ENCODE peak calls at places on chromosomes 12 and 14, in four cellular contexts. W is HepG2, T is HCT116, X is K562. S is an unnamed sample.

GRCh38 chr12:83615152-83615551 is 928.4 kb downstream of the TMTC2 start:
- DNase-seq in W (no peak), T (no peak), X (no peak), S (no peak)

GRCh38 chr14:97977711-97978261 is 1180.6 kb downstream of the VRK1 start:
- DNase-seq in W (no peak), T (no peak), X (no peak), S (no peak)

GRCh38 chr12:52975820-52976573 is 27.1 kb downstream of the KRT18 start:
- DNase-seq in W (peak), T (peak), X (no peak), S (no peak)

GRCh38 chr12:40390980-40391379 is 166.2 kb downstream of the LRRK2 start:
- DNase-seq in W (no peak), T (no peak), X (no peak), S (no peak)

GRCh38 chr14:77275041-77275854 is 4.2 kb upstream of the NGB start:
- DNase-seq in W (no peak), T (no peak), X (no peak), S (no peak)

GRCh38 chr14:77063581-77064289 is 34.3 kb upstream of the CIPC start:
- DNase-seq in W (no peak), T (no peak), X (no peak), S (no peak)

GRCh38 chr12:131775904-131776889 is 52.0 kb upstream of the MMP17 start:
- DNase-seq in W (no peak), T (no peak), X (no peak), S (no peak)

GRCh38 chr12:46977976-46978375 is 101.4 kb upstream of the PCED1B start:
- DNase-seq in W (no peak), T (no peak), X (no peak), S (no peak)

GRCh38 chr12:65605019-65605418 is 219.3 kb upstream of the HMGA2 start:
- DNase-seq in W (no peak), T (no peak), X (no peak), S (no peak)

GRCh38 chr12:100141998-100142850 is 450 bp downstream of the BLTP3B start:
- DNase-seq in W (peak), T (no peak), X (peak), S (no peak)

GRCh38 chr14:38528582-38528981 is 272.7 kb upstream of the CLEC14A start:
- DNase-seq in W (no peak), T (no peak), X (no peak), S (no peak)

GRCh38 chr12:65534105-65534841 is 255.8 kb downstream of the MSRB3 start:
- DNase-seq in W (no peak), T (no peak), X (no peak), S (no peak)

GRCh38 chr12:530871-531270 is 71.1 kb downstream of the B4GALNT3 start:
- DNase-seq in W (no peak), T (no peak), X (no peak), S (no peak)

GRCh38 chr12:527729-528128 is 68.0 kb downstream of the B4GALNT3 start:
- DNase-seq in W (no peak), T (no peak), X (no peak), S (no peak)

GRCh38 chr12:532908-533565 is 73.3 kb downstream of the B4GALNT3 start:
- DNase-seq in W (no peak), T (no peak), X (no peak), S (no peak)

GRCh38 chr12:531951-532585 is 72.3 kb downstream of the B4GALNT3 start:
- DNase-seq in W (no peak), T (no peak), X (no peak), S (no peak)

DNA sequence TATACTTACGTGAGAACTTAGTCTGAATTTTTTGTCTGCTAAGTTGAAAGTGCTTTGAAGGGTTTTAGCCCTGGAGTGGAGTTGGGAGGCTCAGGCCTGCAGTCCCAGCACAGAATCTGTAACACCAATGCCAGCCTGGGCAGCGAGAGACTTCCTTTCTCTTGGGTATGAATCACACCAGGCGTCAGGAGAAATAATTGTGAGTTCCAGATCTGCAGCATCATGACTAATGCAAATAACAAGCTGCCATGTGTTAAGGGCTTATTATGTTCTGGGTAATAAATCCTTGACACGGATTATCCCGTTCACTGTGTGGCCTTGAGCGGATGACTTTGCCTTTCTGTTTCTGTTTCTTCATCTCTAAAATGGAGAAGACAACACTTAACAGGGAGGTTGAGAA is 70.6 kb downstream of the B4GALNT3 start:
- DNase-seq in W (no peak), T (no peak), X (no peak), S (no peak)
- TF ChIP-seq POLR2AphosphoS5 in W (no peak), T (no peak), X (no peak), S (no peak)

DNA sequence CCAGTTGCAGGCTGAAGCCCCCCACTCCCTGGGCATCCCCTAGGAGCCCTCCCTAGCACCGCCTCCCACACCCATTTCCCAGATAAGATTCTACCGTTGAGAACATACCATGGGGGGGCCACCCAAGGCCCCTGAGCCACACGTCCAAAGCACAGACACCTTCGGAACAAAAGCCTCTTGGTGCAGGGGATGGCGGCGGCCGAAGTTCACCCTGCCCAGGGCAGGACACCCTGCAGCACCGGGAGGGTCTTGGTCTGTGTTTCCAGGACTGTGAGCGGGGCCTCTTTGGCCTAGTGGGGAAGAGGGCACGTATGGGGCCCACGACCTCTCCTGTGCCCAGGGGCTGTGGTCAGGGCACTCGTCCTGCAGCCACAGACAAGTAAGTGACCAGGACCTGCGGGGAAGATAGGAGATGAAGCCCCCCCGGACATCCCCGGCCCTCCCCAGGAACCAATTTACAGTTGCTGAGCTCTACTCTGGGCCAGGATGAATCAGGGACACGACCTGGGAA is 154.3 kb upstream of the C14orf180 start:
- DNase-seq in W (no peak), T (no peak), X (no peak), S (no peak)
- TF ChIP-seq TCF7L2 in W (no peak), T (no peak), X (no peak), S (no peak)

GRCh38 chr14:28023853-28024252 is 742.7 kb upstream of the FOXG1 start:
- DNase-seq in W (no peak), T (no peak), X (no peak), S (no peak)
- TF ChIP-seq POLR2AphosphoS5 in W (no peak), T (no peak), X (no peak), S (no peak)

GRCh38 chr12:71578694-71579258 is 84.9 kb downstream of the ZFC3H1 start:
- DNase-seq in W (no peak), T (no peak), X (no peak), S (no peak)

GRCh38 chr12:71581206-71581605 is 82.4 kb downstream of the ZFC3H1 start:
- DNase-seq in W (no peak), T (no peak), X (no peak), S (no peak)

DNA sequence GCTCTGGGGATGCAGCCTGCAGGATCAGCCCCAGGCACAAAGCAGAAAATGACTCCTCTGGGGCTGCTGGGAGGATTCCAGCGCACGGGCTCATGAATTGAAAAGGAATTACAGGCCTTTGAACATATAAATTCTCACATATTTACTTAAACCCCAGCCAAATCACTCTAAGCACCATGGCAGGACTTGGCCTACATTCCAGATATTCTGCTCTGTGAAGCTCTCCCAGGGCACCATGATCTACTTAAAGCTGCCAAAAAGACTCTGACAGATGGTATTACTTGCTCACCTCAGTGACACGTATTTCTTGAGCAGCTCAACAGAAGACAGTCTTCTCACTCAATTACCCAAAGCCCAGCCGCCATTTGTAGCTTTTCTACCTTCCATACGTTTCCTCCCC is 87.1 kb downstream of the ZFC3H1 start:
- DNase-seq in W (no peak), T (no peak), X (no peak), S (no peak)
- TF ChIP-seq TCF7L2 in W (no peak), T (no peak), X (no peak), S (no peak)

GRCh38 chr12:30926243-30927209 is at the start of gene TSPAN11:
- DNase-seq in W (no peak), T (no peak), X (no peak), S (no peak)
- TF ChIP-seq POLR2AphosphoS5 in W (no peak), T (no peak), X (no peak), S (no peak)

DNA sequence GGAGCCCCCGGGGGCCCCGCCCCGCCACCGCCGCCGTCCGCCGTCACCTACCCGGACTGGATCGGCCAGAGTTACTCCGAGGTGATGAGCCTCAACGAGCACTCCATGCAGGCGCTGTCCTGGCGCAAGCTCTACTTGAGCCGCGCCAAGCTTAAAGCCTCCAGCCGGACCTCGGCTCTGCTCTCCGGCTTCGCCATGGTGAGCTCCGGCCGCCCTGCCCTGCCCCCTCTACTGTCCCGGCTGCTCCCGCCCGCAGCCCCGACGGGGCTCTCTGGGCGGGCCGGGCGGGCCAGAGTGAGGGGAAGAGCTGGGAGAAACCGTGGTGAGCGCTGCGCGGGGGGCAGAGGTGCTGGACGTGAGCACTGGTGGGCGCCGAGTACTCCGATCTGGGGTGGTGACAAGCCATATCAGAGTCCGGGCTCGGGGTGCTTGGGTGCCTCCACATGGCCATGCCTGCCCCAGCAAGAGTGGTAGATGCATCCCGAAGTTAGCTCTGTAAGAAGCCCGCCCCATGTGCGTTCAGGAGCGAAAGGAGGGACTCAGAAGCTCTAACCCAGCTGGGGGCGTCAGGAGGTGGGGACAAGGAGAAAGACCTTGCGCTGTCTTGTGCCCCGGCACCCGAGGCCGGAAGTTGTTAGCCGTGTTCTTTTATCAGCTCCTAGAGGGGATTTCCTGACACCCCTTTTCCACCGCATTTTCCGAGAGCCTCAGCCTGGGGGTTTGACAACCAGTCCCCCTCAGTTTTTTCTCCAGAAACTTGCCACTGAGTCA is 708 bp downstream of the ORAI1 start:
- DNase-seq in W (peak), T (no peak), X (peak), S (no peak)
- TF ChIP-seq TCF7L2 in W (no peak), T (no peak), X (no peak), S (no peak)

S was measured in Panc1.